ENCODE peak calls at places on chromosome 6, in four cellular contexts. One of them, this sample, is unnamed.

GRCh38 chr6:139540276-139540675 is 165.8 kb upstream of the CITED2 start:
- DNase-seq in HCT116: no peak
- DNase-seq in GM23338: no peak
- DNase-seq in K562: no peak
- DNase-seq in this sample: no peak

GRCh38 chr6:31762356-31762755 is at the start of gene SAPCD1:
- DNase-seq in HCT116: no peak
- DNase-seq in GM23338: no peak
- DNase-seq in K562: no peak
- DNase-seq in this sample: no peak

GRCh38 chr6:113591896-113592827 is 265.0 kb upstream of the MARCKS start:
- DNase-seq in HCT116: no peak
- DNase-seq in GM23338: peak
- DNase-seq in K562: no peak
- DNase-seq in this sample: no peak

GRCh38 chr6:40887904-40888303 is 151.1 kb downstream of the UNC5CL start:
- DNase-seq in HCT116: no peak
- DNase-seq in GM23338: no peak
- DNase-seq in K562: no peak
- DNase-seq in this sample: peak

GRCh38 chr6:1379810-1380198 is 9.6 kb upstream of the FOXF2 start:
- DNase-seq in HCT116: no peak
- DNase-seq in GM23338: no peak
- DNase-seq in K562: no peak
- DNase-seq in this sample: no peak

GRCh38 chr6:155706341-155706740 is 250.7 kb upstream of the NOX3 start:
- DNase-seq in HCT116: no peak
- DNase-seq in GM23338: no peak
- DNase-seq in K562: no peak
- DNase-seq in this sample: no peak

GRCh38 chr6:111763381-111763780 is 109.9 kb downstream of the FYN start:
- DNase-seq in HCT116: no peak
- DNase-seq in GM23338: no peak
- DNase-seq in K562: no peak
- DNase-seq in this sample: no peak

GRCh38 chr6:105968230-105968954 is 117.7 kb upstream of the PRDM1 start:
- DNase-seq in HCT116: no peak
- DNase-seq in GM23338: no peak
- DNase-seq in K562: no peak
- DNase-seq in this sample: no peak

GRCh38 chr6:19269341-19269898 is 567.8 kb upstream of the ID4 start:
- DNase-seq in HCT116: no peak
- DNase-seq in GM23338: no peak
- DNase-seq in K562: no peak
- DNase-seq in this sample: no peak
- TF ChIP-seq REST in HCT116: no peak
- TF ChIP-seq REST in GM23338: no peak
- TF ChIP-seq REST in K562: no peak
- TF ChIP-seq REST in this sample: no peak

GRCh38 chr6:122389704-122390103 is 9.7 kb upstream of the HSF2 start:
- DNase-seq in HCT116: no peak
- DNase-seq in GM23338: no peak
- DNase-seq in K562: no peak
- DNase-seq in this sample: no peak
- H2AFZ ChIP-seq in HCT116: no peak
- H2AFZ ChIP-seq in GM23338: no peak
- H2AFZ ChIP-seq in K562: no peak
- H2AFZ ChIP-seq in this sample: no peak

GRCh38 chr6:135499441-135500340 is 2.2 kb upstream of the AHI1 start:
- DNase-seq in HCT116: no peak
- DNase-seq in GM23338: no peak
- DNase-seq in K562: no peak
- DNase-seq in this sample: no peak

GRCh38 chr6:135498178-135498841 is 770 bp upstream of the AHI1 start:
- DNase-seq in HCT116: peak
- DNase-seq in GM23338: peak
- DNase-seq in K562: peak
- DNase-seq in this sample: peak

GRCh38 chr6:135493218-135493961 is 4.2 kb downstream of the AHI1 start:
- DNase-seq in HCT116: no peak
- DNase-seq in GM23338: no peak
- DNase-seq in K562: no peak
- DNase-seq in this sample: no peak

GRCh38 chr6:135496805-135497411 is 632 bp downstream of the AHI1 start:
- DNase-seq in HCT116: no peak
- DNase-seq in GM23338: no peak
- DNase-seq in K562: no peak
- DNase-seq in this sample: no peak

GRCh38 chr6:135497412-135498177 is at the start of gene AHI1:
- DNase-seq in HCT116: peak
- DNase-seq in GM23338: peak
- DNase-seq in K562: peak
- DNase-seq in this sample: peak
- TF ChIP-seq REST in HCT116: no peak
- TF ChIP-seq REST in GM23338: no peak
- TF ChIP-seq REST in K562: peak
- TF ChIP-seq REST in this sample: peak

GRCh38 chr6:125293587-125293986 is 8.2 kb downstream of the HDDC2 start:
- DNase-seq in HCT116: no peak
- DNase-seq in GM23338: no peak
- DNase-seq in K562: peak
- DNase-seq in this sample: peak

GRCh38 chr6:125296461-125296860 is 5.3 kb downstream of the HDDC2 start:
- DNase-seq in HCT116: no peak
- DNase-seq in GM23338: no peak
- DNase-seq in K562: no peak
- DNase-seq in this sample: no peak

GRCh38 chr6:125299257-125299656 is 2.5 kb downstream of the HDDC2 start:
- DNase-seq in HCT116: no peak
- DNase-seq in GM23338: no peak
- DNase-seq in K562: no peak
- DNase-seq in this sample: no peak

GRCh38 chr6:125294036-125294435 is 7.7 kb downstream of the HDDC2 start:
- DNase-seq in HCT116: no peak
- DNase-seq in GM23338: no peak
- DNase-seq in K562: no peak
- DNase-seq in this sample: no peak

DNA sequence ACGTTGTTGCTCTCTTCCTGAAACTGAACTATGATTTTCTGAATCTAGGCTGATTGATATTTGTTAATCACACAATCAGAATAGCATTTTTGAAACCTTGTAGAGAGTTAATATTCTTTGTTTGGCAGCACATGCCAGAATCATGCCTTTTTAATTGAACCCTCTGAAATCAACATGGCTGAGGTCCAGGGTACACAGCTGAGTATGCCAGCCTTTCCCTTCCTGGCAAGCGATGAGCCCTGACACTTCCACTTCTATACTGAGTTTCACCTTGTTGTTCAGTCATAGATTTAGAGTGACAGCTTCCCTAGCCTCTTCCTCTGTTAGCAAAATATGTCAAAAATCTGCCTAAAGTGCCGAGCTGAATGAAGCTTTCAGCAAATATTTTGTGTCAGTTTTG is 6.8 kb downstream of the HDDC2 start:
- DNase-seq in HCT116: no peak
- DNase-seq in GM23338: no peak
- DNase-seq in K562: no peak
- DNase-seq in this sample: no peak
- H2AFZ ChIP-seq in HCT116: no peak
- H2AFZ ChIP-seq in GM23338: no peak
- H2AFZ ChIP-seq in K562: no peak
- H2AFZ ChIP-seq in this sample: no peak